ENCODE peak calls at places on chromosome 17, in six cellular contexts. S, T, B, D, Z and G are unnamed samples.

GRCh38 chr17:57086069-57086930 is 1.3 kb downstream of the AKAP1 start:
- DNase-seq in S (no peak), B (no peak), Z (peak), T (peak), D (peak), G (no peak)

GRCh38 chr17:4004517-4005295 is 40.5 kb upstream of the ATP2A3 start:
- DNase-seq in B (no peak), Z (peak), T (peak), S (no peak), D (no peak), G (no peak)

GRCh38 chr17:72634621-72635020 is 457.9 kb downstream of the SLC39A11 start:
- DNase-seq in D (no peak), Z (peak), S (no peak), B (no peak), T (no peak), G (no peak)

GRCh38 chr17:10130263-10130662 is 68.1 kb downstream of the GAS7 start:
- DNase-seq in S (no peak), Z (no peak), B (no peak), T (no peak), D (no peak), G (no peak)

GRCh38 chr17:34398990-34399389 is 36.0 kb upstream of the CCL1 start:
- DNase-seq in S (no peak), T (no peak), D (peak), B (no peak), Z (no peak), G (no peak)

GRCh38 chr17:47243737-47244598 is 9.7 kb upstream of the ITGB3 start:
- DNase-seq in B (no peak), S (no peak), D (no peak), T (no peak), Z (no peak), G (no peak)

GRCh38 chr17:45265823-45266222 is 3.9 kb upstream of the SPATA32 start:
- DNase-seq in Z (peak), S (no peak), D (no peak), T (no peak), B (no peak), G (peak)

GRCh38 chr17:6460531-6461161 is 16.4 kb downstream of the PIMREG start:
- DNase-seq in T (no peak), Z (no peak), D (no peak), B (no peak), S (no peak), G (no peak)

GRCh38 chr17:69326302-69327059 is 452 bp downstream of the ABCA5 start:
- DNase-seq in Z (no peak), D (peak), S (no peak), T (no peak), B (no peak), G (no peak)

DNA sequence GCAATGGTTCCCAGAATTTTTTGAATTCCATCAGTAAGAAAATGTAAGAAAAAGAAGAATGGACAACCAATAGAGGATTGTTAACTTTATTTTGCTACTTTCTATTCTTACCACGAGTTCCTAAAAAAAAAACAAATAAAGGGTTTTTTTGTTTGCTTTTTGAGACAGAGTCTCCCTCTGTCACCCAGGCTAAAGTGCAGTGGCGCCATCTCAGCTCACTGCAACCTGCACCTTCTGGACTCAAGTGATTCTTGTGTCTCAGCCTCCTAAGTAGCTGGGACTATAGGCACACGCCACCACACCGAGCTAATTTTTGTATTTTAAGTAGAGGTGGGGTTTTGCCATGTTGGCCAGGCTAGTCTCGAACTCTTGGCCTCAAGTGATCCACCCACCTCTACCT is 127.7 kb downstream of the VPS53 start:
- DNase-seq in T (peak), Z (no peak), B (no peak), D (no peak), S (no peak), G (no peak)
- TF ChIP-seq CTCF in T (no peak), Z (no peak), B (no peak), D (no peak), S (no peak), G (no peak)

DNA sequence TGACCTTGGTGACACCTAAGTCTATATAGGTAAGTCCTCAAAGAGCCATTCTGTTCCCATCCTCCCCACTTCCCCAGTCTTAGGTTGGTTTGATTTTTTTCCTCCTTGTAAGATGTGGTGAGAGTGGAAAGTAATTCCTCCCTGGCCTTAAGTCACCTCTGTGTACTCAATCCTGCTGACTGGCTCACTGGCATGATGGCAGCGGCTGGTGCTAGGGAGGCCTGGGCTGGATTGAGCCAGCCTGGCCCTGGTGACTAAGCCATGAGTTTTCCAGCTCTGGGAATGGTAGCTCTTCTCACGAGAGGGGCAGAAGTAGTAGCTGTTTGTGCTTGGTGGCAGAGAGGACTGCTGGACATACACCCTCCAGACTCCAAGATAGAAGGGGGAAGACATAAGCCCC is 2.5 kb downstream of the ARL4D start:
- DNase-seq in B (peak), S (no peak), D (no peak), T (no peak), Z (no peak), G (peak)
- H3K4me3 ChIP-seq in B (no peak), S (no peak), D (no peak), T (no peak), Z (no peak), G (peak)

DNA sequence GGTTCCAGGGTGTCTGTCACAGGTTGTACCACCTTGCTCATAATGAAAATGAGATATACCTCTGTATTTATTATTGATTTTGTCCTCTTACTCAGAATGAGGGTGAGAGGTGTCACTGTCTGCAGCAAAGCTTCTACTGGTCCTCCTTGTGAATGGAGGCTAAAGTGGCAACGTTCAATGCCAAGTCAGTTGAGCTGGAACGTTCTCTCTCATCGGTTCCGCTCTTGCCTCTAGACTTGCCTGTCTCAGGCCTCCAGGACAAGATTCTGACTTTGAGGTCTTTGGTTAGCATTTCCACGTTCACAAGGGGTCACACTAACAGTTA is 50.3 kb upstream of the MYH10 start:
- DNase-seq in S (no peak), Z (no peak), B (no peak), T (peak), D (no peak), G (no peak)
- TF ChIP-seq CTCF in S (no peak), Z (no peak), B (no peak), T (no peak), D (no peak), G (no peak)

DNA sequence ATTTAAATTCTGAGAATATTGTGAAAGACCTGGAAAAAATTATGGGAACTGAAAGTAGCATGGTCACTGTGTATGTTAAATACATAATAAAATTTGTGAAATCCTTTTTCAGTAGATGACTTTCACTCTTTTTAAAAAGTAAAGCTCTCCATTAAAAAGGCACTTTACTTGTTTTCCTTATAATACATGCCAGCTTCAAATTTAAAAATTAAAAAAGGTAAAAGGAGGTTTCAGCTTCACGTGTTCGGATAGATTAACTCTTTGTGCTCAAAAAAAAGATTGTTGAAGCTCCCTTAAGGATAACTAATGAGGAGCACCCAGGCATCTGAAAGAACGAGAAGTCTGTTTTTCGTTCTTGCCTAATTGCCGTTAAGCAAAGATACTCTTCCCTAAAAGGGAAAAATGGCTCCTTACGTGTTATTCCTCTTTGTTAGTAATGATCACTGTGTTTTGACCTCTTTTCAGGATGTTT is 87.8 kb downstream of the TUBD1 start:
- DNase-seq in S (no peak), T (no peak), Z (no peak), B (no peak), D (no peak), G (no peak)
- H3K4me3 ChIP-seq in S (no peak), T (no peak), Z (no peak), B (no peak), D (no peak), G (no peak)

DNA sequence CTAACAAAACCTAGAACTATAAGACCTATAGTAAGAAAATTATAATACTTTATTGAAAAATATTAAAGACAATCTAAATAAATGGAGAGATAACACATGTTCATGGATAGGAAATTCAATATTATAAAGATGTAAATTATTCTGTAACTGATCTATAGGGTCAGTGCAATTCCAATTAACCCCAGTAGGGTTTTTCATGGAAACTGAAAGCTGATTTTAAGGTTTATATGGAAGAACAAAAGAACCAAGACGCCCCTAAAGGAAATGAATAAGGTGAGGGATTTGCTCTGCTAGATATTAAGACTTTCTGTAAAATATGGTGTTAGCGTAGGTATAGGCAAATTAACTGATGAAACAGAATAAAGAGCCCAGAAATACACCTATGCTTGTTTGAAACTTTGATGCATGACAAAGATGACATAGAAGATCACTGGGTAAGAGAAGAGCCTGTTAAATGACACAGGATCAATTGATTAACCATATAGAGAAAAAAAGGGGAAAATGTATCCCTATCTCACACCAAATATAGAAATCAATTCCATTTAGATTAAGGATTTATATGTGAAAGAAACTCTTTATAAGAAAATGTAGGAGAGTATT is 3.0 kb downstream of the ICAM2 start:
- DNase-seq in T (no peak), B (no peak), D (no peak), S (no peak), Z (no peak), G (no peak)
- TF ChIP-seq CTCF in T (no peak), B (no peak), D (peak), S (peak), Z (no peak), G (peak)

DNA sequence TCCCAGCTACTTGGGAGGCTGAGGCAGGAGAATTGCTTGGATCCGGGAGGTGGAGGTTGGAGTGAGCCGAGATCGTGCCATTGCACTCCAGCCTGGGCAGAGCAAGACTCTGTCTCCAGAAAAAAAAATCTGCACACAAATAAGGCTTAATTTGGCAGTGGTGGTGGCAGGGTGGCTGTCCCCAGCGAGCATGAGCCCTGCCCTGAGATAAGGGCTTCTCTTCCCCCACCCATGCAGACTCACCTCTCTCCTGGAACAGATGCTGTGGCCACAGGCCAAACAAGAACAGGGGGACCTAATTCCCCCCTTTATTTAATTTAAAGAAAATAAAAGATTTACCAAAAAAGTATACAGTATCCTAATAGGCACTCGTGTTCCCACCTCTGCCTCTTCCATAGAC is 157.2 kb downstream of the RAB11FIP4 start:
- DNase-seq in S (no peak), B (no peak), D (peak), T (no peak), Z (no peak), G (no peak)
- H3K4me3 ChIP-seq in S (peak), B (peak), D (peak), T (no peak), Z (peak), G (peak)

GRCh38 chr17:50211249-50212120 is 10.1 kb upstream of the COL1A1 start:
- DNase-seq in T (no peak), B (no peak), Z (no peak), S (no peak), D (no peak), G (no peak)

GRCh38 chr17:50214986-50215730 is 13.7 kb upstream of the COL1A1 start:
- DNase-seq in B (no peak), S (no peak), Z (no peak), T (no peak), D (no peak), G (no peak)

GRCh38 chr17:50212121-50212843 is 10.9 kb upstream of the COL1A1 start:
- DNase-seq in D (no peak), B (no peak), T (peak), S (no peak), Z (peak), G (peak)

GRCh38 chr17:50210249-50211225 is 9.1 kb upstream of the COL1A1 start:
- DNase-seq in S (no peak), B (peak), D (no peak), T (peak), Z (peak), G (peak)

GRCh38 chr17:50213026-50214015 is 11.9 kb upstream of the COL1A1 start:
- DNase-seq in Z (peak), D (peak), S (no peak), T (no peak), B (no peak), G (no peak)
- TF ChIP-seq CTCF in Z (no peak), D (no peak), S (no peak), T (no peak), B (peak), G (peak)